ENCODE peak calls at places on chromosomes 6 and 20, in ten cellular contexts. J is neural progenitor cell; N is spleen; R is hepatocyte; I is CD8-positive, alpha-beta memory T cell; P is endodermal cell; C is transverse colon; G is left ventricle myocardium inferior; D is sigmoid colon; S is prostate gland. Q is an unnamed sample. For H3K4me1, the result is how much of the 10 kb centered on the place peaks cover.

GRCh38 chr20:39878321-39878720 is 810.7 kb downstream of the MAFB start:
- DNase-seq in S (no peak), I (no peak), P (no peak), R (no peak), G (no peak), D (no peak), C (no peak), J (no peak), N (no peak), Q (no peak)

GRCh38 chr6:156685823-156686428 is 91.3 kb upstream of the ARID1B start:
- DNase-seq in R (no peak), S (no peak), J (no peak), G (no peak), C (no peak), N (no peak), I (no peak), D (no peak), P (no peak), Q (peak)

GRCh38 chr6:110447761-110448160 is 28.7 kb downstream of the SLC22A16 start:
- DNase-seq in P (no peak), G (no peak), R (no peak), J (no peak), S (no peak), C (no peak), I (no peak), D (no peak), N (no peak), Q (no peak)

GRCh38 chr20:20373046-20373706 is 5.3 kb downstream of the INSM1 start:
- DNase-seq in R (no peak), C (no peak), S (no peak), I (no peak), P (no peak), D (no peak), G (no peak), N (no peak), J (no peak), Q (no peak)

GRCh38 chr20:40493071-40493470 is 196.0 kb downstream of the MAFB start:
- DNase-seq in R (peak), C (peak), I (no peak), P (no peak), G (peak), S (no peak), N (no peak), D (peak), J (no peak), Q (no peak)

GRCh38 chr20:25848222-25848621 is 151.6 kb upstream of the ZNF337 start:
- DNase-seq in G (no peak), J (no peak), N (peak), I (no peak), C (no peak), S (no peak), D (peak), R (no peak), P (no peak), Q (no peak)

GRCh38 chr20:36573798-36574277 is 441 bp downstream of the TGIF2 start:
- DNase-seq in R (no peak), D (peak), S (peak), N (peak), I (peak), J (no peak), C (peak), G (peak), P (no peak), Q (no peak)

GRCh38 chr20:14861028-14861699 is 523.8 kb upstream of the FLRT3 start:
- DNase-seq in C (no peak), R (no peak), G (no peak), I (no peak), J (peak), S (no peak), D (no peak), P (peak), N (no peak), Q (no peak)

GRCh38 chr6:102051001-102051400 is 657.5 kb downstream of the GRIK2 start:
- DNase-seq in C (no peak), P (no peak), N (no peak), S (no peak), R (no peak), G (no peak), D (no peak), J (no peak), I (no peak), Q (no peak)

GRCh38 chr6:52227495-52227894 is 16.8 kb downstream of the IL17F start:
- DNase-seq in I (no peak), J (no peak), G (no peak), D (no peak), C (no peak), P (no peak), N (no peak), S (no peak), R (no peak), Q (no peak)

GRCh38 chr6:138953451-138953850 is 34.6 kb downstream of the REPS1 start:
- DNase-seq in G (no peak), C (no peak), S (no peak), D (no peak), I (no peak), J (no peak), N (no peak), R (no peak), P (no peak), Q (no peak)

GRCh38 chr6:117483645-117484016 is 1.2 kb downstream of the DCBLD1 start:
- DNase-seq in S (no peak), R (peak), J (no peak), C (peak), G (no peak), N (no peak), D (no peak), P (no peak), I (no peak), Q (no peak)

GRCh38 chr6:83193747-83194582 is 808 bp downstream of the RWDD2A start:
- DNase-seq in N (peak), S (peak), P (peak), G (peak), I (peak), J (peak), D (peak), R (peak), C (peak), Q (peak)

GRCh38 chr6:119862719-119863118 is 513.2 kb upstream of the MAN1A1 start:
- DNase-seq in I (no peak), G (no peak), S (no peak), N (no peak), D (no peak), R (no peak), C (no peak), P (no peak), J (no peak), Q (no peak)

GRCh38 chr20:1465470-1466210 is 1.0 kb downstream of the NSFL1C start:
- DNase-seq in I (no peak), P (peak), C (no peak), N (no peak), D (no peak), J (no peak), S (no peak), R (no peak), G (no peak), Q (peak)

GRCh38 chr20:32635764-32636163 is 38.0 kb downstream of the C20orf203 start:
- DNase-seq in P (peak), C (no peak), R (no peak), G (no peak), J (no peak), D (no peak), S (no peak), N (no peak), I (no peak), Q (no peak)

GRCh38 chr6:135144678-135145508 is 36.2 kb upstream of the MYB start:
- DNase-seq in C (no peak), R (peak), J (peak), N (no peak), G (no peak), D (no peak), S (peak), I (no peak), P (no peak), Q (peak)

GRCh38 chr6:25280617-25280990 is 1.4 kb downstream of the CARMIL1 start:
- DNase-seq in C (no peak), D (no peak), I (no peak), N (no peak), R (peak), P (no peak), G (no peak), S (no peak), J (peak), Q (peak)

GRCh38 chr6:85236636-85237035 is 213.2 kb upstream of the NT5E start:
- DNase-seq in J (no peak), C (no peak), I (no peak), D (no peak), R (no peak), G (no peak), S (no peak), N (no peak), P (no peak), Q (no peak)

GRCh38 chr6:31403283-31403989 is at the start of gene MICA:
- DNase-seq in I (peak), D (peak), J (peak), S (peak), R (peak), N (peak), G (peak), P (peak), C (peak), Q (peak)

GRCh38 chr6:37187321-37188022 is 17.5 kb downstream of the PIM1 start:
- DNase-seq in C (no peak), P (peak), D (no peak), N (no peak), G (no peak), J (no peak), I (no peak), R (no peak), S (no peak), Q (no peak)

GRCh38 chr20:38034108-38034649 is 633 bp downstream of the RPRD1B start:
- DNase-seq in C (no peak), I (no peak), N (no peak), R (no peak), J (no peak), D (no peak), S (no peak), P (no peak), G (no peak), Q (no peak)

GRCh38 chr20:14062786-14063185 is 67.5 kb downstream of the MACROD2 start:
- DNase-seq in J (no peak), C (no peak), S (no peak), D (no peak), N (no peak), P (no peak), R (no peak), G (no peak), I (no peak), Q (no peak)

GRCh38 chr6:163201855-163202254 is 212.7 kb upstream of the QKI start:
- DNase-seq in C (no peak), S (no peak), I (no peak), D (no peak), G (no peak), R (no peak), J (no peak), P (no peak), N (no peak), Q (no peak)

GRCh38 chr6:141659582-141659981 is 473.1 kb upstream of the GJE1 start:
- DNase-seq in S (no peak), C (no peak), I (no peak), P (no peak), N (no peak), R (no peak), D (no peak), J (no peak), G (no peak), Q (no peak)

GRCh38 chr20:438581-439469 is 23.5 kb downstream of the TBC1D20 start:
- DNase-seq in S (no peak), P (no peak), J (no peak), R (no peak), C (peak), I (peak), N (peak), D (no peak), G (no peak), Q (peak)

GRCh38 chr20:47790032-47790965 is 5.0 kb upstream of the SULF2 start:
- DNase-seq in S (no peak), D (no peak), P (no peak), G (no peak), R (peak), J (no peak), I (no peak), C (no peak), N (peak), Q (no peak)

GRCh38 chr6:7173843-7174503 is 66.2 kb downstream of the RREB1 start:
- DNase-seq in I (no peak), S (no peak), D (no peak), P (peak), J (peak), N (no peak), G (no peak), R (no peak), C (no peak), Q (no peak)

GRCh38 chr6:143397229-143398222 is 53.0 kb downstream of the ADAT2 start:
- DNase-seq in I (peak), J (peak), P (peak), G (no peak), N (no peak), C (peak), S (peak), D (no peak), R (peak), Q (peak)

GRCh38 chr20:2816583-2817340 is 598 bp downstream of the TMEM239 start:
- DNase-seq in N (no peak), G (no peak), D (no peak), R (no peak), C (no peak), I (no peak), P (peak), J (peak), S (no peak), Q (no peak)

GRCh38 chr6:89413006-89413400 is 930 bp upstream of the RRAGD start:
- DNase-seq in N (no peak), C (peak), P (no peak), I (no peak), D (no peak), S (peak), J (no peak), R (no peak), G (no peak), Q (no peak)

GRCh38 chr6:7919871-7920270 is 9.3 kb upstream of the TXNDC5 start:
- DNase-seq in J (no peak), D (no peak), P (peak), C (no peak), R (peak), N (no peak), S (no peak), G (no peak), I (no peak), Q (peak)

GRCh38 chr20:40339661-40340449 is 349.2 kb downstream of the MAFB start:
- DNase-seq in G (peak), R (no peak), C (peak), P (no peak), N (peak), S (no peak), J (no peak), I (no peak), D (peak), Q (peak)

GRCh38 chr20:17479041-17479657 is 52.0 kb downstream of the BFSP1 start:
- DNase-seq in G (no peak), N (no peak), C (no peak), D (no peak), I (no peak), R (no peak), J (no peak), S (no peak), P (no peak), Q (no peak)

GRCh38 chr20:31710423-31711250 is 12.0 kb downstream of the BCL2L1 start:
- DNase-seq in R (no peak), P (no peak), J (no peak), I (no peak), S (peak), C (no peak), G (peak), N (no peak), D (peak), Q (no peak)

GRCh38 chr6:148791372-148791771 is 44.5 kb downstream of the UST start:
- DNase-seq in R (no peak), P (no peak), C (no peak), S (no peak), D (no peak), N (no peak), G (no peak), I (no peak), J (no peak), Q (no peak)
- H3K4me1 ChIP-seq in R (under half), P (under half), C (under half), S (under half), D (under half), N (under half), G (under half), I (under half), J (under half), Q (under half)

GRCh38 chr20:4014031-4014474 is 1.3 kb downstream of the RNF24 start:
- DNase-seq in R (peak), S (peak), D (no peak), P (peak), J (peak), G (no peak), I (no peak), N (no peak), C (peak), Q (peak)
- H3K4me1 ChIP-seq in R (under half), S (under half), D (under half), P (under half), J (under half), G (under half), I (under half), N (half or more), C (under half), Q (under half)

GRCh38 chr20:63215101-63216040 is 560 bp downstream of the YTHDF1 start:
- DNase-seq in J (peak), P (peak), N (no peak), D (no peak), C (peak), R (peak), I (no peak), G (no peak), S (no peak), Q (peak)
- H3K4me1 ChIP-seq in J (under half), P (under half), N (half or more), D (under half), C (under half), R (under half), I (under half), G (half or more), S (under half), Q (under half)

GRCh38 chr6:1872649-1873131 is 263.0 kb downstream of the FOXC1 start:
- DNase-seq in G (no peak), J (peak), I (no peak), S (no peak), R (peak), D (no peak), N (no peak), C (no peak), P (peak), Q (peak)

GRCh38 chr6:1870902-1871301 is 261.2 kb downstream of the FOXC1 start:
- DNase-seq in S (no peak), I (no peak), N (no peak), C (no peak), P (peak), G (no peak), R (no peak), D (no peak), J (peak), Q (no peak)

GRCh38 chr6:1870267-1870666 is 260.6 kb downstream of the FOXC1 start:
- DNase-seq in P (no peak), J (no peak), N (no peak), I (no peak), R (no peak), G (no peak), D (no peak), C (no peak), S (no peak), Q (no peak)

GRCh38 chr6:1873781-1874180 is 264.1 kb downstream of the FOXC1 start:
- DNase-seq in R (no peak), P (no peak), J (peak), D (no peak), G (no peak), N (no peak), S (no peak), C (no peak), I (no peak), Q (no peak)

GRCh38 chr6:1871936-1872335 is 262.2 kb downstream of the FOXC1 start:
- DNase-seq in N (no peak), D (no peak), G (peak), R (no peak), P (peak), I (no peak), S (no peak), C (no peak), J (peak), Q (no peak)
- H3K4me1 ChIP-seq in N (under half), D (under half), G (under half), R (under half), P (under half), I (under half), S (under half), C (under half), J (under half), Q (under half)

DNA sequence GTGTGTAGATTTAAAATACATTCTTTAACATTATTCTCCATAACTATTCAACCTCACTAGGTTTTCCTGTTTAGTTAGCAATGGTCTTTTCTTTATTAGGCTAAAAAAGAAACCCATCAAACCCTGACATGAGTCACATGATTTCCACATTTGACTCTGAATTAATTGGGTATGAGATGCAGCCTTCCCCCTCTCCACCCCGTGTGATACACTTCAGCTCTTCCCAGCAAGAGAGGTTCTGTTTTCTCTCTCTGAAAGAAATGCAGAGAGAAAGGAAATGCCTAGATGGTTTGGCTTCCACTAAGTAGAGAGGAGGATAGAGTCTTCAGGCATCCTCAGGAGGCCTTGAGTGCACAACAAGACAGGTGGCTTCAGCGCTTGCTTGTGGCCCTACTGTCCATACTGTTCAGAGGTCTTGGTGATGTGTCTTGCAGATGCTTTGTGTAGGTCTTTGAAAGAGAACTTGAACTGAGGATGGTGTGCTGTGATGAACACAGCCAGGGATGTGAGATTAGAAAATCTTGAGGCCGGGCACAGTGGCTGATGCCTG is 17.3 kb downstream of the FARS2 start:
- DNase-seq in J (no peak), I (no peak), D (no peak), N (no peak), P (no peak), C (no peak), G (no peak), R (no peak), S (no peak), Q (no peak)
- H3K4me1 ChIP-seq in J (under half), I (under half), D (under half), N (under half), P (under half), C (under half), G (under half), R (under half), S (under half), Q (under half)

GRCh38 chr6:43833223-43833995 is 63.4 kb downstream of the VEGFA start:
- DNase-seq in R (peak), G (no peak), J (no peak), P (no peak), C (no peak), N (no peak), I (no peak), D (no peak), S (no peak), Q (peak)
- H3K4me1 ChIP-seq in R (half or more), G (under half), J (half or more), P (under half), C (under half), N (under half), I (under half), D (under half), S (under half), Q (under half)

GRCh38 chr20:51490635-51491034 is 51.9 kb downstream of the NFATC2 start:
- DNase-seq in S (no peak), I (no peak), J (no peak), P (no peak), D (no peak), C (no peak), N (peak), R (no peak), G (no peak), Q (no peak)
- H3K4me1 ChIP-seq in S (under half), I (half or more), J (under half), P (under half), D (under half), C (under half), N (under half), R (under half), G (under half), Q (under half)

DNA sequence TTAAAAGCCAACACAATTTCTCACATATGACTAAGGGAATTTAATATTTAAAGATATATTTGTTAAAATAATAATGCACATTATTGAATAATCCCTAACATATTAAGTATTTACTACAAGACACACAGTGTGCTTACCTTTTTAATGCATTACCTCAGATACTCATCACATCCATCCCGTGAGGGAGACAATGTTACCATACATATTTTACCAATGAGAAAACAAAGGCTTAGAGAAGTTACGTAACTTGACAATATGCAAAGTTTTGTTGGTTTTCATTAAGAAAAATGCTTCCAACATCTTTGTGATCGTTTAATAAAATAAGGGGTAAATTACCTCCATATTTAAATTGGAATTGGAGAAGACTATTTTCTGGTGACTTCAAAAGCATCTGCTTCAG is 4.3 kb downstream of the IFNGR1 start:
- DNase-seq in C (no peak), I (no peak), R (no peak), S (no peak), D (no peak), N (no peak), P (no peak), J (no peak), G (no peak), Q (no peak)
- H3K4me1 ChIP-seq in C (half or more), I (under half), R (under half), S (under half), D (under half), N (half or more), P (under half), J (under half), G (half or more), Q (under half)

Q was measured in small intestine.